ENCODE peak calls at places on chromosomes 3 and 15, in five cellular contexts. U, K, N, Q and C are unnamed samples.

GRCh38 chr15:60074181-60074885 is 70.2 kb downstream of the FOXB1 start:
- DNase-seq in U (no peak), K (no peak), N (no peak), Q (no peak), C (no peak)

GRCh38 chr15:51731549-51732267 is 5.7 kb downstream of the LYSMD2 start:
- DNase-seq in U (no peak), K (peak; percentile 34), N (no peak), Q (no peak), C (no peak)

GRCh38 chr15:57680021-57680420 is 26.5 kb upstream of the POLR2M start:
- DNase-seq in U (peak; percentile 76), K (no peak), N (no peak), Q (peak; percentile 23), C (no peak)

GRCh38 chr15:60801336-60801735 is 322.4 kb upstream of the ICE2 start:
- DNase-seq in U (no peak), K (no peak), N (no peak), Q (no peak), C (no peak)

GRCh38 chr15:81297147-81297572 is 26.8 kb downstream of the STARD5 start:
- DNase-seq in U (peak; percentile 75), K (no peak), N (no peak), Q (peak; percentile 22), C (no peak)

GRCh38 chr3:24145981-24146822 is 201.1 kb downstream of the NR1D2 start:
- DNase-seq in U (peak; percentile 83), K (no peak), N (no peak), Q (peak; percentile 61), C (no peak)

GRCh38 chr3:196631655-196632032 is 7.8 kb upstream of the NRROS start:
- DNase-seq in U (no peak), K (no peak), N (peak; percentile 64), Q (no peak), C (no peak)

GRCh38 chr3:76651784-76652183 is 388.1 kb upstream of the ROBO2 start:
- DNase-seq in U (no peak), K (no peak), N (no peak), Q (no peak), C (no peak)

GRCh38 chr15:87707076-87707475 is 549.5 kb downstream of the NTRK3 start:
- DNase-seq in U (no peak), K (no peak), N (no peak), Q (no peak), C (no peak)

GRCh38 chr3:125375950-125376679 is 990 bp upstream of the ZNF148 start:
- DNase-seq in U (no peak), K (no peak), N (peak; percentile 74), Q (no peak), C (no peak)

GRCh38 chr3:30894521-30895289 is at the start of gene GADL1:
- DNase-seq in U (peak; percentile 66), K (no peak), N (no peak), Q (peak; percentile 23), C (peak; percentile 50)

GRCh38 chr3:115077501-115078250 is 69.4 kb downstream of the ZBTB20 start:
- DNase-seq in U (no peak), K (no peak), N (no peak), Q (no peak), C (no peak)

GRCh38 chr3:38029400-38030125 is at the start of gene PLCD1:
- DNase-seq in U (peak; percentile 93), K (peak; percentile 39), N (no peak), Q (peak; percentile 22), C (peak; percentile 91)

GRCh38 chr15:45871121-45871855 is 236.5 kb downstream of the SQOR start:
- DNase-seq in U (no peak), K (no peak), N (no peak), Q (no peak), C (no peak)

GRCh38 chr3:2862366-2862765 is 247.8 kb downstream of the IL5RA start:
- DNase-seq in U (no peak), K (no peak), N (no peak), Q (no peak), C (no peak)

GRCh38 chr15:60272623-60273022 is 125.2 kb downstream of the ANXA2 start:
- DNase-seq in U (no peak), K (no peak), N (no peak), Q (no peak), C (no peak)

GRCh38 chr3:64190517-64191515 is 34.5 kb downstream of the PRICKLE2 start:
- DNase-seq in U (peak; percentile 74), K (no peak), N (no peak), Q (no peak), C (no peak)

GRCh38 chr3:134029734-134030381 is at the start of gene SLCO2A1:
- DNase-seq in U (peak; percentile 74), K (no peak), N (peak; percentile 79), Q (peak; percentile 49), C (peak; percentile 55)

GRCh38 chr3:12755754-12756153 is 3.3 kb downstream of the TMEM40 start:
- DNase-seq in U (no peak), K (no peak), N (no peak), Q (no peak), C (no peak)

GRCh38 chr3:119352235-119352634 is 58.1 kb downstream of the ARHGAP31 start:
- DNase-seq in U (no peak), K (no peak), N (no peak), Q (no peak), C (no peak)

GRCh38 chr3:125042725-125043406 is 12.9 kb downstream of the HEG1 start:
- DNase-seq in U (peak; percentile 45), K (no peak), N (no peak), Q (no peak), C (peak; percentile 69)

GRCh38 chr3:132414841-132415240 is 2.5 kb upstream of the DNAJC13 start:
- DNase-seq in U (no peak), K (no peak), N (no peak), Q (no peak), C (no peak)

GRCh38 chr3:124282751-124283643 is 291.1 kb upstream of the ROPN1 start:
- DNase-seq in U (peak; percentile 79), K (no peak), N (no peak), Q (no peak), C (no peak)

GRCh38 chr3:71109241-71109976 is 474.1 kb downstream of the FOXP1 start:
- DNase-seq in U (no peak), K (no peak), N (no peak), Q (peak; percentile 43), C (no peak)

GRCh38 chr3:141849056-141849814 is 27.2 kb upstream of the ATP1B3 start:
- DNase-seq in U (no peak), K (no peak), N (no peak), Q (no peak), C (no peak)

GRCh38 chr3:40597441-40597840 is 72.7 kb downstream of the ZNF621 start:
- DNase-seq in U (peak; percentile 32), K (no peak), N (no peak), Q (no peak), C (no peak)